ENCODE peak calls at places on chromosomes 5 and 9, in ten cellular contexts. K, H, V, Y, M, U, T, S, B and E are unnamed samples.

GRCh38 chr9:126551812-126552211 is 61.9 kb upstream of the LMX1B start:
- DNase-seq in K (no peak), H (no peak), V (no peak), Y (no peak), M (no peak), U (no peak), T (no peak), S (no peak), B (no peak), E (no peak)

GRCh38 chr5:168850683-168851082 is 271.5 kb upstream of the PANK3 start:
- DNase-seq in K (no peak), H (no peak), V (no peak), Y (no peak), M (no peak), U (no peak), T (no peak), S (no peak), B (no peak), E (no peak)

GRCh38 chr5:44774279-44774880 is 34.4 kb upstream of the MRPS30 start:
- DNase-seq in K (peak; percentile 74), H (no peak), V (no peak), Y (peak; percentile 48), M (peak; percentile 14), U (no peak), T (no peak), S (peak; percentile 67), B (peak; percentile 41), E (peak; percentile 4)

GRCh38 chr9:84061613-84062205 is 81.1 kb downstream of the RMI1 start:
- DNase-seq in K (no peak), H (no peak), V (no peak), Y (no peak), M (no peak), U (no peak), T (no peak), S (no peak), B (no peak), E (no peak)

GRCh38 chr9:91032056-91032455 is 230.4 kb downstream of the SYK start:
- DNase-seq in K (no peak), H (no peak), V (no peak), Y (no peak), M (no peak), U (no peak), T (no peak), S (no peak), B (no peak), E (no peak)

GRCh38 chr9:20012232-20012631 is 223.4 kb upstream of the SLC24A2 start:
- DNase-seq in K (no peak), H (no peak), V (no peak), Y (no peak), M (no peak), U (no peak), T (no peak), S (no peak), B (no peak), E (no peak)

GRCh38 chr5:123059455-123059854 is 22.9 kb upstream of the PPIC start:
- DNase-seq in K (no peak), H (no peak), V (no peak), Y (no peak), M (no peak), U (no peak), T (no peak), S (no peak), B (no peak), E (no peak)

GRCh38 chr9:136803551-136804508 is 3.9 kb upstream of the RABL6 start:
- DNase-seq in K (no peak), H (no peak), V (peak; percentile 93), Y (no peak), M (no peak), U (no peak), T (no peak), S (no peak), B (no peak), E (no peak)

GRCh38 chr5:69305512-69305911 is 27.1 kb downstream of the CCDC125 start:
- DNase-seq in K (no peak), H (no peak), V (no peak), Y (no peak), M (no peak), U (no peak), T (no peak), S (no peak), B (no peak), E (no peak)

GRCh38 chr5:157247267-157247666 is 18.7 kb upstream of the CYFIP2 start:
- DNase-seq in K (no peak), H (no peak), V (no peak), Y (no peak), M (no peak), U (no peak), T (no peak), S (no peak), B (no peak), E (no peak)

GRCh38 chr5:53879708-53880356 is 319.4 kb downstream of the NDUFS4 start:
- DNase-seq in K (no peak), H (no peak), V (no peak), Y (no peak), M (no peak), U (no peak), T (no peak), S (no peak), B (no peak), E (no peak)

GRCh38 chr9:82247318-82247717 is 258.7 kb downstream of the SPATA31D1 start:
- DNase-seq in K (no peak), H (no peak), V (no peak), Y (no peak), M (no peak), U (no peak), T (no peak), S (no peak), B (no peak), E (no peak)

GRCh38 chr5:178455480-178455835 is 134.7 kb downstream of the COL23A1 start:
- DNase-seq in K (no peak), H (peak; percentile 25), V (no peak), Y (no peak), M (no peak), U (no peak), T (no peak), S (no peak), B (no peak), E (no peak)

GRCh38 chr5:125263346-125263745 is 516.9 kb upstream of the ZNF608 start:
- DNase-seq in K (peak; percentile 60), H (no peak), V (no peak), Y (no peak), M (no peak), U (no peak), T (no peak), S (peak; percentile 42), B (no peak), E (no peak)

GRCh38 chr5:169084775-169085566 is 216.0 kb downstream of the SLIT3 start:
- DNase-seq in K (no peak), H (no peak), V (no peak), Y (no peak), M (no peak), U (no peak), T (no peak), S (no peak), B (no peak), E (no peak)

GRCh38 chr5:61167382-61167781 is 5.1 kb upstream of the SMIM15 start:
- DNase-seq in K (peak; percentile 70), H (no peak), V (peak; percentile 11), Y (peak; percentile 47), M (peak; percentile 24), U (peak; percentile 16), T (no peak), S (peak; percentile 68), B (peak; percentile 64), E (no peak)
- TF ChIP-seq CTCF in K (peak; percentile 46), H (no peak), V (peak; percentile 20), Y (peak; percentile 55), M (peak; percentile 77), U (peak; percentile 34), T (peak; percentile 30), S (peak; percentile 50), B (peak; percentile 79), E (no peak)

DNA sequence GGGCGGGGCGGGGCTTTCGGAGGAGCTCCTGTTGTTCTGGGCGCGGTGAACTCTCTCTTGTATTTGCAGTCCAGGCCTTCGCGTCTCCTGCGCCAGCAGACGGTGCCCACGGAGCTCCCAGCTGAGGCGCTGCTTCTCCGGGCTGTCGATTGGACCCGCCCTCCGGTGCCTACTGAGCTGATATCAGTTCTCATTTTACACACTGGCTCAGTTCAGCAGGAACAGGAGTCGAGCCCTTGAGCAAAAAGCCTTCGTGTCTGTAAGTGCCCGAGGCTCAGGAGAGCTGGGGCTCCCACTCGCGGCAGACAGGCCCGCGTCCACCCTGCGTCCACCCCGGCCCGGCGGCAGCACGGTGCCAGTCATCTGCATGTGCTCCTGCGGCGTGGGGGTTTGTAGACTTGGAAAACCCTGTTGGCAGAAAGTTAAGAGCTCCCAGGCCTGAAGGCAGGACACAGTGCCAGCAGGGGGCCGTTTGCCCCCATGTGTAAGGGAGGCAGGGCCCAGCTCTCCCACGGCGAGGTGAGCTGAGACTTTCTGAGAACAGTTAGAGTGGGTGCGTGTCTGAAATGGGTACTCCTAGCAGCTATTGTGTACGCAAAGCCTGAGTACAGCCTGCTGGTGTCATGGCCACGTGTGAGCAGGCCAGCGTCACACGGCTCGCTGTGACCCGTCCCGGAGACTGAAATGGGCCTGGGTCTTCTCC is 231.5 kb downstream of the FANCC start:
- DNase-seq in K (no peak), H (no peak), V (no peak), Y (no peak), M (no peak), U (peak; percentile 86), T (no peak), S (no peak), B (no peak), E (peak; percentile 51)
- TF ChIP-seq CTCF in K (no peak), H (no peak), V (no peak), Y (no peak), M (no peak), U (peak; percentile 9), T (no peak), S (no peak), B (no peak), E (no peak)

DNA sequence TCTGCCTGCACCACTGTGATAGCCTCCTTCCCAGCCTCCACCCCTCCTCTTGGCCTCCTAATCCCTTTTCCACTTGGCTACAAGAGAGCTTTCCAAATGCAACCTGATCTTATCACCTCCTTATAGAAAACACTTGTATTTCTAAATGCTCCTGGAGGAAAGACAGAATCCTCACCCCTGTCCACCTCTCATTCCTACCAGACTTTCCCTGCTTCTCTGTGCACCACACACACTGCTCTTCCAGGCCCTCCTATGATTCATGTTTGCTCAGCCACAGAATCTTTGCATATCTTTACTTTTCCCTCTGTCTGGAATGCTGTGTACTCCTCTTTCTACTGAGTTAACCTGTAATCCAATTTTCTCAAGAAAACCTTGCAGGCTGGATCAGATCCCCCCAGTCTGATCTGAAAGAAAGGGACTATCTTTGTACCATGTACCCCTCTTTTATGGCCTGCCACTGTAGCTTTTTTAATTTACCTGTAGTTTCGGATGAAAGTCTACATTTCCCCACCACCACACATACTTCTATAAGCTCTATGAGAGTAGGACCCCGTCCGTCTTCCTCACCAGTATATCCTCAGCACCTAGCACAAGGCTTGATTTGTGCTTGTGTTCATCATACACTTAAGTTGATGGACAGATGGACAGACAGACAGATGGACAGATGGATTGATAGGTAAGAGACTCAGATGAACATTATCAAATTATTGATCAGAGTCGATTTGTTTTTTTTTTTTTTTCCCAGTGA is 95.3 kb downstream of the GALNT10 start:
- DNase-seq in K (peak; percentile 95), H (no peak), V (no peak), Y (no peak), M (peak; percentile 50), U (no peak), T (no peak), S (peak; percentile 63), B (peak; percentile 52), E (no peak)
- TF ChIP-seq CTCF in K (no peak), H (no peak), V (no peak), Y (no peak), M (no peak), U (no peak), T (no peak), S (no peak), B (no peak), E (no peak)

GRCh38 chr5:31581498-31582099 is 49.5 kb downstream of the C5orf22 start:
- DNase-seq in K (peak; percentile 72), H (no peak), V (no peak), Y (peak; percentile 49), M (no peak), U (no peak), T (no peak), S (peak; percentile 70), B (peak; percentile 29), E (no peak)
- TF ChIP-seq CTCF in K (peak; percentile 40), H (peak; percentile 67), V (no peak), Y (peak; percentile 51), M (peak; percentile 78), U (peak; percentile 70), T (peak; percentile 69), S (peak; percentile 36), B (peak; percentile 62), E (no peak)